ENCODE peak calls at places on chromosomes 3 and 15, in nine cellular contexts. E, Y, W, G, U, O, Z, H and I are unnamed samples.

GRCh38 chr3:196969001-196969659 is 497 bp upstream of the PIGZ start:
- DNase-seq in E (peak; percentile 59), Y (peak; percentile 25), W (peak; percentile 54), G (peak; percentile 34), U (no peak), O (peak; percentile 36), Z (no peak), H (peak; percentile 19), I (peak; percentile 79)

GRCh38 chr3:20173844-20174410 is 12.1 kb downstream of the SGO1 start:
- DNase-seq in E (no peak), Y (no peak), W (no peak), G (no peak), U (no peak), O (no peak), Z (no peak), H (no peak), I (no peak)

GRCh38 chr3:45976191-45977091 is 19.2 kb downstream of the FYCO1 start:
- DNase-seq in E (no peak), Y (peak; percentile 21), W (no peak), G (no peak), U (no peak), O (no peak), Z (no peak), H (no peak), I (no peak)

GRCh38 chr3:14204605-14205284 is 26.1 kb downstream of the LSM3 start:
- DNase-seq in E (peak; percentile 46), Y (peak; percentile 14), W (no peak), G (no peak), U (no peak), O (no peak), Z (peak; percentile 60), H (no peak), I (no peak)

GRCh38 chr15:70528270-70528706 is 235.1 kb downstream of the UACA start:
- DNase-seq in E (peak; percentile 24), Y (peak; percentile 70), W (no peak), G (no peak), U (no peak), O (peak; percentile 83), Z (peak; percentile 28), H (no peak), I (no peak)

GRCh38 chr15:52529289-52529929 is 729 bp upstream of the MYO5A start:
- DNase-seq in E (no peak), Y (no peak), W (no peak), G (no peak), U (peak; percentile 11), O (peak; percentile 59), Z (no peak), H (no peak), I (no peak)

GRCh38 chr3:30934208-30934550 is 39.7 kb upstream of the GADL1 start:
- DNase-seq in E (peak; percentile 75), Y (peak; percentile 48), W (peak; percentile 55), G (peak; percentile 27), U (no peak), O (peak; percentile 63), Z (peak; percentile 77), H (peak; percentile 68), I (peak; percentile 14)

GRCh38 chr3:130470132-130470531 is 46.8 kb upstream of the COL6A6 start:
- DNase-seq in E (peak; percentile 23), Y (no peak), W (no peak), G (peak; percentile 11), U (no peak), O (no peak), Z (no peak), H (no peak), I (no peak)

GRCh38 chr15:81516461-81516860 is 142.4 kb upstream of the TMC3 start:
- DNase-seq in E (peak; percentile 67), Y (peak; percentile 81), W (no peak), G (no peak), U (no peak), O (no peak), Z (peak; percentile 47), H (peak; percentile 7), I (no peak)

GRCh38 chr15:81270188-81270587 is 53.8 kb downstream of the STARD5 start:
- DNase-seq in E (no peak), Y (no peak), W (no peak), G (no peak), U (no peak), O (no peak), Z (no peak), H (no peak), I (no peak)

GRCh38 chr3:13262493-13263211 is 157.5 kb downstream of the NUP210 start:
- DNase-seq in E (no peak), Y (no peak), W (no peak), G (no peak), U (no peak), O (peak; percentile 57), Z (no peak), H (peak; percentile 15), I (no peak)

GRCh38 chr3:151382671-151383070 is 1.9 kb downstream of the P2RY12 start:
- DNase-seq in E (no peak), Y (no peak), W (no peak), G (no peak), U (no peak), O (peak; percentile 61), Z (no peak), H (no peak), I (no peak)

GRCh38 chr3:167821248-167821805 is 85.8 kb downstream of the SERPINI1 start:
- DNase-seq in E (no peak), Y (no peak), W (no peak), G (no peak), U (no peak), O (no peak), Z (no peak), H (no peak), I (no peak)

GRCh38 chr3:197371521-197372075 is 73.2 kb upstream of the DLG1 start:
- DNase-seq in E (peak; percentile 22), Y (no peak), W (no peak), G (no peak), U (no peak), O (no peak), Z (no peak), H (no peak), I (no peak)

GRCh38 chr3:116483135-116483534 is 37.8 kb upstream of the LSAMP start:
- DNase-seq in E (no peak), Y (no peak), W (no peak), G (no peak), U (no peak), O (no peak), Z (no peak), H (no peak), I (no peak)

GRCh38 chr15:62787401-62787800 is 255.1 kb upstream of the TPM1 start:
- DNase-seq in E (no peak), Y (no peak), W (no peak), G (no peak), U (no peak), O (no peak), Z (no peak), H (no peak), I (no peak)

GRCh38 chr3:42762046-42762724 is 10.9 kb downstream of the CCDC13 start:
- DNase-seq in E (peak; percentile 29), Y (no peak), W (no peak), G (no peak), U (no peak), O (no peak), Z (no peak), H (no peak), I (no peak)

GRCh38 chr15:74545776-74546656 is 5.0 kb downstream of the ARID3B start:
- DNase-seq in E (peak; percentile 99), Y (peak; percentile 99), W (no peak), G (peak; percentile 99), U (no peak), O (peak; percentile 89), Z (peak; percentile 100), H (peak; percentile 99), I (peak; percentile 94)

GRCh38 chr3:58082047-58082446 is 73.8 kb downstream of the FLNB start:
- DNase-seq in E (no peak), Y (peak; percentile 99), W (no peak), G (no peak), U (no peak), O (no peak), Z (peak; percentile 74), H (no peak), I (no peak)

GRCh38 chr15:98683821-98684220 is 35.5 kb downstream of the IGF1R start:
- DNase-seq in E (no peak), Y (no peak), W (peak; percentile 45), G (peak; percentile 23), U (no peak), O (no peak), Z (no peak), H (no peak), I (no peak)

GRCh38 chr3:119647843-119648575 is 12.4 kb downstream of the POPDC2 start:
- DNase-seq in E (peak; percentile 56), Y (no peak), W (no peak), G (no peak), U (no peak), O (no peak), Z (no peak), H (no peak), I (no peak)

GRCh38 chr3:78268716-78269668 is 1229.1 kb downstream of the ROBO2 start:
- DNase-seq in E (peak; percentile 6), Y (no peak), W (no peak), G (no peak), U (no peak), O (no peak), Z (no peak), H (no peak), I (no peak)

GRCh38 chr15:40155270-40155910 is 5.5 kb upstream of the BUB1B start:
- DNase-seq in E (no peak), Y (no peak), W (peak; percentile 41), G (peak; percentile 58), U (no peak), O (no peak), Z (no peak), H (peak; percentile 86), I (no peak)

GRCh38 chr15:67882487-67883227 is 42.8 kb upstream of the RNU6-1 start:
- DNase-seq in E (no peak), Y (no peak), W (no peak), G (no peak), U (no peak), O (peak; percentile 67), Z (no peak), H (no peak), I (no peak)
- H2AFZ ChIP-seq in E (no peak overlapping the region), Y (no peak overlapping the region), W (peak overlapping the region; percentile 92), G (peak overlapping the region; percentile 13), U (peak overlapping the region; percentile 33), O (peak overlapping the region; percentile 55), Z (no peak overlapping the region), H (no peak overlapping the region), I (no peak overlapping the region)

GRCh38 chr3:183285828-183286457 is 32.9 kb downstream of the B3GNT5 start:
- DNase-seq in E (peak; percentile 99), Y (peak; percentile 97), W (no peak), G (peak; percentile 100), U (no peak), O (peak; percentile 46), Z (peak; percentile 100), H (peak; percentile 98), I (peak; percentile 81)
- H2AFZ ChIP-seq in E (no peak overlapping the region), Y (no peak overlapping the region), W (no peak overlapping the region), G (no peak overlapping the region), U (peak overlapping the region; percentile 49), O (peak overlapping the region; percentile 55), Z (no peak overlapping the region), H (no peak overlapping the region), I (peak overlapping the region; percentile 60)

GRCh38 chr3:108897883-108898282 is 55.8 kb downstream of the GUCA1C start:
- DNase-seq in E (no peak), Y (no peak), W (no peak), G (no peak), U (no peak), O (no peak), Z (no peak), H (no peak), I (no peak)
- H2AFZ ChIP-seq in E (no peak overlapping the region), Y (no peak overlapping the region), W (no peak overlapping the region), G (no peak overlapping the region), U (no peak overlapping the region), O (no peak overlapping the region), Z (no peak overlapping the region), H (no peak overlapping the region), I (no peak overlapping the region)

GRCh38 chr15:96947830-96948229 is 617.3 kb downstream of the NR2F2 start:
- DNase-seq in E (no peak), Y (peak; percentile 22), W (peak; percentile 86), G (no peak), U (peak; percentile 38), O (no peak), Z (peak; percentile 33), H (no peak), I (peak; percentile 10)
- H2AFZ ChIP-seq in E (no peak overlapping the region), Y (peak overlapping the region; percentile 96), W (peak overlapping the region; percentile 78), G (no peak overlapping the region), U (peak overlapping the region; percentile 87), O (no peak overlapping the region), Z (no peak overlapping the region), H (no peak overlapping the region), I (no peak overlapping the region)